ENCODE peak calls at places on chromosomes 6 and 20, in four cellular contexts. Q is K562, O is HCT116, E is HepG2. B is an unnamed sample.

GRCh38 chr6:158808442-158808833 is 10.7 kb downstream of the EZR start:
- DNase-seq in Q (no peak), O (no peak), E (no peak), B (no peak)

GRCh38 chr6:85464722-85465150 is 14.9 kb downstream of the NT5E start:
- DNase-seq in Q (no peak), O (peak), E (no peak), B (peak)

GRCh38 chr6:17511084-17511483 is 89.0 kb upstream of the FAM8A1 start:
- DNase-seq in Q (no peak), O (no peak), E (no peak), B (no peak)

GRCh38 chr6:139126255-139126654 is 8.6 kb upstream of the HECA start:
- DNase-seq in Q (no peak), O (no peak), E (no peak), B (no peak)

GRCh38 chr6:53089948-53090347 is 24.7 kb downstream of the FBXO9 start:
- DNase-seq in Q (no peak), O (no peak), E (no peak), B (no peak)

GRCh38 chr20:20780127-20780822 is 67.8 kb upstream of the RALGAPA2 start:
- DNase-seq in Q (no peak), O (no peak), E (peak), B (no peak)

GRCh38 chr6:163100259-163100658 is 314.3 kb upstream of the QKI start:
- DNase-seq in Q (no peak), O (no peak), E (no peak), B (no peak)

GRCh38 chr20:6533321-6533720 is 234.2 kb upstream of the BMP2 start:
- DNase-seq in Q (no peak), O (no peak), E (no peak), B (no peak)

GRCh38 chr6:160979063-160979708 is 12.4 kb upstream of the MAP3K4 start:
- DNase-seq in Q (no peak), O (no peak), E (no peak), B (no peak)

GRCh38 chr6:36223706-36224105 is 27.2 kb downstream of the BRPF3 start:
- DNase-seq in Q (no peak), O (no peak), E (no peak), B (no peak)

GRCh38 chr6:36615018-36615761 is 21.0 kb downstream of the SRSF3 start:
- DNase-seq in Q (peak), O (peak), E (peak), B (no peak)

GRCh38 chr20:63686094-63686491 is 10.4 kb upstream of the TNFRSF6B start:
- DNase-seq in Q (no peak), O (no peak), E (no peak), B (no peak)

GRCh38 chr6:54071941-54072340 is 39.3 kb upstream of the MLIP start:
- DNase-seq in Q (no peak), O (no peak), E (no peak), B (no peak)

GRCh38 chr6:102732908-102733307 is 1339.4 kb downstream of the GRIK2 start:
- DNase-seq in Q (no peak), O (no peak), E (no peak), B (no peak)

GRCh38 chr6:50145125-50145524 is 95.4 kb upstream of the DEFB112 start:
- DNase-seq in Q (peak), O (no peak), E (peak), B (no peak)

GRCh38 chr6:125095501-125096301 is 57.9 kb upstream of the TPD52L1 start:
- DNase-seq in Q (no peak), O (no peak), E (no peak), B (no peak)

GRCh38 chr6:157813757-157814455 is 9.1 kb upstream of the SNX9 start:
- DNase-seq in Q (no peak), O (no peak), E (no peak), B (no peak)

GRCh38 chr6:168527451-168528210 is 86.6 kb downstream of the SMOC2 start:
- DNase-seq in Q (no peak), O (no peak), E (no peak), B (no peak)

GRCh38 chr6:57265755-57266221 is 43.7 kb upstream of the RAB23 start:
- DNase-seq in Q (no peak), O (no peak), E (no peak), B (no peak)

GRCh38 chr6:138752017-138752416 is 21.6 kb upstream of the CCDC28A start:
- DNase-seq in Q (no peak), O (no peak), E (no peak), B (no peak)

GRCh38 chr6:23494367-23494766 is 631.6 kb upstream of the NRSN1 start:
- DNase-seq in Q (no peak), O (no peak), E (no peak), B (no peak)

GRCh38 chr6:121439456-121440250 is 4.2 kb downstream of the GJA1 start:
- DNase-seq in Q (no peak), O (no peak), E (no peak), B (no peak)

GRCh38 chr20:57835053-57835452 is 125.2 kb upstream of the PMEPA1 start:
- DNase-seq in Q (no peak), O (no peak), E (no peak), B (no peak)

GRCh38 chr20:56974499-56975250 is 291.8 kb downstream of the BMP7 start:
- DNase-seq in Q (peak), O (peak), E (peak), B (no peak)

GRCh38 chr6:148021715-148022114 is 320.9 kb upstream of the SASH1 start:
- DNase-seq in Q (no peak), O (no peak), E (no peak), B (no peak)

DNA sequence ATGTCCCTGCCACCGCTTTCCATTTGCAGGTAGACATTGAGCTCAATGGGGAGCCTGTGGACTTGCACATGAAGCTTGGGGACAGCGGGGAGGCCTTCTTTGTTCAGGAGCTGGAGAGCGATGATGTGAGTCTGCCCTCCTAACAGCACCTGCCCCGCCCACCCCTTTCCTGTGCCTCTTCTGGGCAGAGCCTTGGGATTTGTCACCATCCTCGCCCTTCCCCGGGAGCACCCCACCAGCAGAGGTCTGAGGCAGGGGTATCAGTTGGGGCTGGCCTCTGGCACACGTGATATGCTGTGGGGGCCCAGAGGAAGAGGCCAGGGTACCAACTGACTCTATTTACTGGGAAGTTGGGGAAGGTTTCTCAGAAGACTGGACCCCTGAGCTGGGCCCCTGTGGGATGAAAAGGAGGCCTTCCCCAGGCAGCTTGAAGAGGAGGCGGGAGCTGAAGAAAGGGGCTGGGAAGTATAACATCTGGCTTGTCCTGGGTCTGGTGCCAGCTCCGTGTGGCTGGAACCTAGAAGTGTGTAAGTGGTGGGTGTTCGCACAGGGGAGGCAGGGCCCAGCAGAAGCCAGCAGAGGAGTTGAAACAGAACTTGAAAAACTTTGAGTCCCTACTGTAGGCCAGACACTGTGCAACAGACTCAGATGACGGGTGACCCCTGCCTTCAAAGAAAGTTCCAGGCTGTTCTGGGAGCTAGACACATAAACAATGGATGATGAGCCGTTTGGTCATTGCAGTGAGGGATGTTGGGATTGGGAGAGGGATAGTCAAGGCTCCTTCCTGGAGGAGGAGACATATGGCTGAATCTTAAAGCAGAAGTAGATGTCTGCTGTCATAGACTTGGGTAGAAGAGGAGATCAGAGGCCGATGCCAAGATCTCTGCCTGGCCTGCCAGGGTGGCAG is 7.2 kb downstream of the LPIN3 start:
- DNase-seq in Q (no peak), O (no peak), E (no peak), B (no peak)
- TF ChIP-seq TCF7L2 in Q (no peak), O (no peak), E (no peak), B (no peak)

GRCh38 chr6:3617681-3618299 is 133.7 kb downstream of the PXDC1 start:
- DNase-seq in Q (no peak), O (no peak), E (no peak), B (no peak)

GRCh38 chr6:3614918-3615317 is 136.6 kb downstream of the PXDC1 start:
- DNase-seq in Q (no peak), O (no peak), E (no peak), B (no peak)

GRCh38 chr6:3615391-3616380 is 135.8 kb downstream of the PXDC1 start:
- DNase-seq in Q (no peak), O (no peak), E (no peak), B (no peak)

GRCh38 chr6:3617192-3617631 is 134.3 kb downstream of the PXDC1 start:
- DNase-seq in Q (no peak), O (no peak), E (no peak), B (no peak)

DNA sequence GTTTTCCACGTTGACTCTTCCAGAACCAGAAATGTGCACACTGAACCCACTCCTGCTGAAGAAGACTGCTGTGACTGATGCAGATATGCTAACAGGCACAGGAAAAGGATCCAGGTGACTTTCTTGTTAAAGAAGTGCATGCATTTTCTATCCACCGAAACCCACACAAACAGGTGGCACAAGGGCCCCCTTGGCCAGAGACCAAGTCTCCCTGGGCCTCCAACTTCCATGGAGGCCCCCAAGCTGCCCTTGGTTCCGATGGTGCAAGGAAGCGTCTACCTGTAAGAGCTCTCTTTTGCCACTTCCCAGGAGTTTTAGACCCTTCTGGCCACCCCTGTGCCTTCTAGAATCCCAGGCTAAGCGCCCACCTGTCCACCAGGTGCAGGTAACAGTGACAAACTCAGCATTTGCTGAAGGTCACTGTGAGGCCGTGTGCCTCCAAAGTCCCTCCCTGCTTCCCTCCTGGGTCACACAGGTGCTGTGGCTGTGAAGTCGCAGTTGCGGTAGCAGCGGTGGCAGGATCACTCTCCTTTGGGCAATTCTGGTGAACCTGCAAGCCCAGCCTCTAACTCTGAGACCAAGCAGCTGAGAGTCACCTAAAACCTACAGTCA is 134.8 kb downstream of the PXDC1 start:
- DNase-seq in Q (no peak), O (no peak), E (no peak), B (no peak)
- TF ChIP-seq TCF7L2 in Q (no peak), O (no peak), E (no peak), B (no peak)

GRCh38 chr20:44433751-44434538 is 41.7 kb upstream of the TTPAL start:
- DNase-seq in Q (no peak), O (no peak), E (peak), B (no peak)
- TF ChIP-seq TCF7L2 in Q (no peak), O (no peak), E (no peak), B (no peak)

DNA sequence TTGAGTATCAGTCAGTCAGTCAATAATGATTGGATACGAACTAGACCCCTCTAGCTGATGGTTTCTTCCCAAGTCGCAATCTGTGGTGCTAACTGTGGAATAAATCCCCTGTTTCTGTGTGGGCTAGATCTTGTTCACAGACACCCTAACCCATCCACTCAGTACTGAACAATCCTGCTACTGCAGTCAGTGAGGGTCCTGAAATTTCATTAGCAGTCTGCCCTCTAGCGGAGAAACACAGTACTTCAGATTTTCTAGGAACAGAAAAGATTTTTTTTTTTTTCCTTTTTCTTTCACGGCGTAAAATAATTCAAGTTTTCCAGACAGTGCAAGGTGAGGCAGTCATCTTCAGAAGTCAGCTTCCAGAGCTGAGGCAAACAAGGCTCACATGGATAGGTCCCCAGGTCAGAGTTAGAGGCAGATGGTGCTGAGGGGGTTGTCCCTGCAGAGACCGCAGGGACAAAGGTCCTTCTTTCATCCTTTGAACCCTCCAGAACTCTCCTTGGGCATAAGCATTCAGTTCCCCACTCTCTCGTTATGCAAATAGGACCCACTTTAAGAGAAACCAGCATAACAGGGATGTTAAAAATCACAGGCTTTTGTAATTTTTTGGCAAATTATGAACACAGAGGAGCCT is 119.6 kb downstream of the SCML4 start:
- DNase-seq in Q (peak), O (peak), E (peak), B (peak)
- TF ChIP-seq TCF7L2 in Q (no peak), O (no peak), E (no peak), B (no peak)

DNA sequence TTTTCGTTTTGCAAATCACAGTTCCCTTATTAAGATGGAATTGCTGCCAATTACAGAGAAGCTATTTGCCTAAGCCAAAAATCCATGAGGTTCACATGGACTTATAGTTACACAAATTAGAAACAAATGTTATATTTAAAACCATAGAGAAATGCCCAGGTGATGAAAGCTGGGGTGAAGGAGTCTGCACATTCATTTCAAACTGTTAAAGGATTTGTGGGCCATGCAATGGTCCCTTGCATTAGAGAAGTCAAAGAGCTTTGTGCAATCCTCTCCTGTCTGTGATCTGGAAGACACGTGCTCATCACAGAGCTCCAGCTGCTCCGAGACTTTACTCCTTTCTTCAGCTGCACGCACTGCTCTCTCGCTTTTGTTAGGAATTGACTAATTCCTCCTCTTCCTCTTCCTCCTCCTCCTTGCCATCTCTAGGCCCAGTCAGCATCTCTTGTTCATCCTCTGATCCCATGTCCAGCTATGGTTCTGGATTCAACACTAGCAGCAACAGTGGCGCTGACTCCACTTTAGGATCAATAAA is 4.1 kb upstream of the AIF1 start:
- DNase-seq in Q (no peak), O (no peak), E (no peak), B (no peak)
- TF ChIP-seq TCF7L2 in Q (no peak), O (no peak), E (no peak), B (no peak)

DNA sequence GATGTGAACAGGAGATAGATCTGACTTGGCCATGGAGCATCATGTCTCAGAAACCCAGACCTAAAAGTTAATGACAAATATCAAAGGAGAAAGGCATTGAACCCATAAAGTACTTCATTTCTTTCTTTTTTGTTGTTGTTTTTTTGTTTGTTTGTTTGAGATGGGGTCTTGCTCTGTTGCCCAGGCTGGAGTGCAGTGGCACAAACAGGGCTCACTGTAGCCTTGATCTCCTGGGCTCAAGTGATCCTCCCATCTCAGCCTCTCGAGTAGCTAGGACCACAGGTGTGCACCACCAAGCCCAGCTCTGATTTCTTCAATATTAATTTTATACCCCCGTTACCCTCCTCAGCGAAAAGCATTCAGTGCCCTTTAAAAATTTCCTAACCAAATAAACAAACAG is 45.8 kb downstream of the KIF16B start:
- DNase-seq in Q (no peak), O (no peak), E (no peak), B (no peak)
- TF ChIP-seq TCF7L2 in Q (no peak), O (no peak), E (no peak), B (no peak)

GRCh38 chr6:46772754-46773153 is 20.4 kb upstream of the MEP1A start:
- DNase-seq in Q (no peak), O (no peak), E (no peak), B (no peak)
- TF ChIP-seq TCF7L2 in Q (no peak), O (no peak), E (no peak), B (no peak)